ENCODE peak calls at places on chromosomes 13 and 19, in four cellular contexts. U is CD4-positive, CD25-positive, alpha-beta regulatory T cell; G is lower lobe of right lung; N is esophagus squamous epithelium. E is an unnamed sample. For H3K4me1, the result is how much of the 10 kb centered on the place peaks cover.

GRCh38 chr13:98751397-98752110 is 918 bp downstream of the SLC15A1 start:
- DNase-seq in N (no peak), G (no peak), U (no peak), E (no peak)

GRCh38 chr19:31140717-31141116 is 208.5 kb downstream of the TSHZ3 start:
- DNase-seq in U (no peak), G (no peak), N (no peak), E (no peak)

GRCh38 chr13:34340534-34340933 is 522.6 kb downstream of the RFC3 start:
- DNase-seq in N (no peak), U (no peak), G (no peak), E (no peak)

GRCh38 chr19:53947624-53948023 is 15.1 kb upstream of the CACNG8 start:
- DNase-seq in N (no peak), U (no peak), G (no peak), E (no peak)

GRCh38 chr13:111565400-111565799 is 245.0 kb downstream of the TEX29 start:
- DNase-seq in U (no peak), G (no peak), N (no peak), E (no peak)

GRCh38 chr13:74006666-74007065 is 127.5 kb downstream of the KLF12 start:
- DNase-seq in U (no peak), G (no peak), N (no peak), E (no peak)

GRCh38 chr13:95354680-95355487 is 53.6 kb upstream of the ABCC4 start:
- DNase-seq in N (no peak), G (no peak), U (no peak), E (no peak)

GRCh38 chr13:112973577-112973951 is 4.5 kb downstream of the MCF2L start:
- DNase-seq in U (no peak), G (peak), N (no peak), E (peak)

GRCh38 chr19:55648657-55649578 is 906 bp downstream of the CCDC106 start:
- DNase-seq in N (no peak), U (no peak), G (no peak), E (no peak)

GRCh38 chr13:31588331-31588730 is 151.0 kb upstream of the RXFP2 start:
- DNase-seq in U (no peak), N (no peak), G (no peak), E (no peak)

GRCh38 chr13:110042253-110042652 is 255.9 kb upstream of the IRS2 start:
- DNase-seq in G (no peak), U (no peak), N (no peak), E (no peak)

GRCh38 chr19:3554254-3555083 is 2.9 kb downstream of the MFSD12 start:
- DNase-seq in N (no peak), G (no peak), U (peak), E (no peak)

GRCh38 chr13:82292334-82292733 is 1589.9 kb downstream of the SLITRK1 start:
- DNase-seq in G (no peak), N (no peak), U (no peak), E (no peak)

GRCh38 chr13:95154441-95154886 is 146.8 kb downstream of the ABCC4 start:
- DNase-seq in G (no peak), N (no peak), U (no peak), E (no peak)

GRCh38 chr13:98103942-98104880 is 38.7 kb upstream of the FARP1 start:
- DNase-seq in G (no peak), N (no peak), U (no peak), E (no peak)

GRCh38 chr19:13869324-13869723 is 7.6 kb upstream of the NANOS3 start:
- DNase-seq in U (no peak), N (no peak), G (no peak), E (no peak)

GRCh38 chr13:34338102-34338501 is 520.2 kb downstream of the RFC3 start:
- DNase-seq in G (no peak), N (no peak), U (no peak), E (no peak)

GRCh38 chr13:105328212-105328611 is 1207.2 kb downstream of the EFNB2 start:
- DNase-seq in U (no peak), G (no peak), N (no peak), E (no peak)

GRCh38 chr19:54017266-54017665 is 25.8 kb downstream of the CACNG6 start:
- DNase-seq in U (no peak), G (no peak), N (no peak), E (no peak)

GRCh38 chr13:60690607-60691006 is 293.6 kb downstream of the TDRD3 start:
- DNase-seq in G (no peak), N (no peak), U (no peak), E (no peak)

GRCh38 chr19:55156202-55157063 is 1.1 kb downstream of the TNNI3 start:
- DNase-seq in U (no peak), N (no peak), G (no peak), E (peak)

GRCh38 chr13:61247149-61247936 is 168.3 kb downstream of the PCDH20 start:
- DNase-seq in U (no peak), N (no peak), G (no peak), E (peak)

GRCh38 chr19:42184401-42184861 is 33.0 kb downstream of the DEDD2 start:
- DNase-seq in N (no peak), G (peak), U (peak), E (peak)

GRCh38 chr13:28339419-28339818 is 155.5 kb downstream of the FLT1 start:
- DNase-seq in G (no peak), U (no peak), N (no peak), E (no peak)

DNA sequence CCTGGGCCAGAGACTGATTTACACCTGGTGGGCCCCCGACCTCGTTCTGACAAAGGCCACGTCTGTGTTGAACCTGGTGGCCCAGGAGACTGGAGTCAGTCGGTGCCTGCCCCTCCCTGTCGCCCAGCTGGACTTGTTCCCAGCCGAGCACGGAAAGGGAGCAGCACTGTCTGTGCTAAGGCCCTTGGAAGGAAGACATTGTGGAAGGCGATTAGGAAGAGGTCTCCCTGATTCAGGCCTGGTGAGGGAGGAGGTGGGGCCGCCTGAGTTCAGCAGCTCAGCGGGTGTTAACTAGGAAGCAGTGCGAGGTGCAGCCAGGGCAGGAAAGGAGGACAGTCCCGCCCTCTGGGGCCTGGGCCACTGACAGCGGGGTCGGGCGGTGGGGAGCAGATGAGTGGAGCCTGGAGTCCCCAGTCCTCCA is 64.7 kb downstream of the GPR12 start:
- DNase-seq in U (no peak), N (no peak), G (no peak), E (no peak)
- H3K27ac ChIP-seq in U (no peak), N (no peak), G (no peak), E (no peak)

DNA sequence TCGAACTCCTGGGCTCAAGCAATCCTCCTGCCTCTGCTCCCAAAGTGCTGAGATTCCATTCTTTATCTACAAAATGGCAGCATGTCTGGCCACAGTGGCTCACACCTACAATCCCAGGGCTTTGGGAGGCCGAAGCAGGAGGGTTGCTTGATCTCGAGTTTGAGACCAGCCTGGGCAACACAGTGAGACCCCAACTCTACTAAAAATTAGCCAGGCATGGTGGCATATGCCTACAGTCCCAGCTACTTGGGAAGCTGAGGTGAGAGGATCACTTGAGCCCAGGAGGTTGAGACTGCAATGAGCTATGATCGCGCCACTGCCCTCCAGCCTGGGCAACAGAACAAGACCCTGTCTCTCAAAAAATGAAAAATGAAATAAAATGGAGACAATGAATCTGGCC is 6.1 kb downstream of the NAPA start:
- DNase-seq in G (no peak), U (no peak), N (no peak), E (no peak)
- H3K4me1 ChIP-seq in G (half or more), U (under half), N (half or more), E (under half)

GRCh38 chr19:16673226-16673625 is 12.3 kb downstream of the TMEM38A start:
- DNase-seq in N (no peak), U (no peak), G (no peak), E (no peak)

GRCh38 chr19:16678498-16678897 is 17.6 kb downstream of the TMEM38A start:
- DNase-seq in N (no peak), U (no peak), G (no peak), E (no peak)

GRCh38 chr19:16677060-16677459 is 16.1 kb downstream of the TMEM38A start:
- DNase-seq in U (no peak), G (no peak), N (no peak), E (no peak)

GRCh38 chr19:16679811-16680210 is 18.9 kb downstream of the TMEM38A start:
- DNase-seq in G (no peak), N (no peak), U (no peak), E (no peak)

GRCh38 chr19:16676101-16676798 is 15.3 kb downstream of the TMEM38A start:
- DNase-seq in N (no peak), U (no peak), G (no peak), E (no peak)
- H3K4me3 ChIP-seq in N (no peak), U (no peak), G (no peak), E (no peak)

GRCh38 chr13:76226941-76227340 is 590.8 kb downstream of the LMO7 start:
- DNase-seq in U (no peak), N (no peak), G (no peak), E (no peak)
- H3K27ac ChIP-seq in U (no peak), N (no peak), G (no peak), E (no peak)

GRCh38 chr19:16327501-16327900 is 2.9 kb downstream of the KLF2 start:
- DNase-seq in N (no peak), U (peak), G (no peak), E (no peak)
- H3K4me1 ChIP-seq in N (under half), U (half or more), G (under half), E (under half)

DNA sequence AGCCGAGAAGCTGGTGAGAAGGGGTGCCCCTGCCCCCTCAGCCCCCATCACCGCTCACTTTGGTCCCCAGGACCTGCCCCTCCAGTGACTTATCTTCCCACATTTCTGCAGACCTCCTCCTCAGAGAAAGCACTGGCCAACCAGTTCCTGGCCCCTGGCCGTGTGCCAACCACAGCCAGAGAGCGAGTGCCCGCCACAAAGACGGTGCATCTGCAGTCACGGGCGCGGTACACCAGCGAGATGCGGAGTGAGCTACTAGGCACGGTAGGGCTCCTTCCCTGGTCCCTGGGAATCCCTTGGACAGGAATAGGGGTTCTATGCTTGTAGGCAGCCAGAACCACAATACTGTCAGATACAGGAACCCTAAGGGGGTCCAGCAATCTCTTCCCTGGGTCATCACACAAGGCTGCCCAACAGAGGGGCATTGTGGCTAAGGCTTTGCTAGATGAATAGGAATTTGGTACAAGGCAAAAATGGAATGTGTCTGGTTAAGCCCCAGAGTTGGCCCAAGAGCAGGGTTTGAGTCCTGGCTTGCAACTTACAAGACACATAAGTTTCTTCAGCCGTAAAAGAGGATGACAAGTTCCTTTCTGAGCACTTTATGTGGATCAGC is 1.0 kb downstream of the USE1 start:
- DNase-seq in U (no peak), G (no peak), N (no peak), E (no peak)
- H3K4me3 ChIP-seq in U (no peak), G (peak), N (peak), E (peak)

DNA sequence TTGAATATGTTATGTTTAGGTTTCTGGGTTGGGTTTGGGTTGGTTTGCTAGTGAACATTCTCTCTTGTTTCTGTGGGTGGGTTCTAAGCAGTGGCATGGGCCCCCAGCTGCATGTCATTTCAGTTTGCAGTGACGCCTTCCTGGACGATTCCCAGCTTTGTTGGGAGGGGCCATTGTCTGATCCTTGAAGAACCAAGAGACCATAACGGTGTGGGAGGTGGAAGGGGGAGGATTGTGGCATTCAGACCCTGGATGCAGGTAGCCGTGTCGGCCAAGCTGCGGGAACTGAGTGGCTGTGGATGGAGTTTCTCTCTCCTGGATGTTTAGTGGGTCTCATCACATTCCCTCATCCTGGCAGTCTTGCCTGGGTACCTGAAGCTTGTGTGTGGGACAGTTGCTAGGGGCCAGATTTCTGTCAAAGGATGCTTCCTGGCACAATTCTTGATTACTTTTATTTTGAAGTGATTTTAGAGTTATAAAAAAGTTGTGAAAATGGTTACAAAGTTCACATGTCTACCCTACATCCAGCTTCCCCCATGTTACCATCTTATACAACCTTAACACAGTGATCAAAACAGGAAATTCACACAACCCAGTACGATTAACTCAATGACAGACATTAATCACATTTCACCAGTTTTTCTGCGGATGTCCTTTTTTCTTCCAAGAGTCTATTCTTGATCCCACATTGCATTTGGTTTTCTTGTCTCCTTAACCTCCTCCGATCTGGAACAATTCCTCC is 123.8 kb downstream of the SIPA1L3 start:
- DNase-seq in G (no peak), U (no peak), N (no peak), E (no peak)
- H3K27ac ChIP-seq in G (no peak), U (no peak), N (no peak), E (no peak)

GRCh38 chr19:40723661-40724254 is 6.8 kb downstream of the ITPKC start:
- DNase-seq in U (no peak), N (no peak), G (no peak), E (no peak)

GRCh38 chr19:40719414-40719894 is 2.5 kb downstream of the ITPKC start:
- DNase-seq in G (peak), U (no peak), N (no peak), E (no peak)

GRCh38 chr19:40718774-40719391 is 2.0 kb downstream of the ITPKC start:
- DNase-seq in N (no peak), G (peak), U (no peak), E (peak)

GRCh38 chr19:40721936-40722661 is 5.2 kb downstream of the ITPKC start:
- DNase-seq in U (no peak), N (no peak), G (no peak), E (no peak)

GRCh38 chr19:40721140-40721486 is 4.2 kb downstream of the ITPKC start:
- DNase-seq in G (no peak), U (no peak), N (no peak), E (no peak)
- H3K4me1 ChIP-seq in G (half or more), U (under half), N (under half), E (under half)

GRCh38 chr19:46017095-46017429 is 5.8 kb downstream of the PGLYRP1 start:
- DNase-seq in N (no peak), U (no peak), G (no peak), E (no peak)

GRCh38 chr19:46014534-46014933 is 8.3 kb downstream of the PGLYRP1 start:
- DNase-seq in G (peak), U (no peak), N (no peak), E (no peak)

GRCh38 chr19:46015961-46016425 is 6.9 kb downstream of the PGLYRP1 start:
- DNase-seq in G (peak), N (no peak), U (peak), E (peak)

GRCh38 chr19:46016426-46017094 is 6.3 kb downstream of the PGLYRP1 start:
- DNase-seq in G (peak), N (no peak), U (peak), E (peak)

GRCh38 chr19:46015080-46015960 is 7.5 kb downstream of the PGLYRP1 start:
- DNase-seq in U (peak), N (no peak), G (peak), E (peak)
- H3K4me3 ChIP-seq in U (peak), N (peak), G (peak), E (peak)